ENCODE peak calls at places on chromosomes 4 and X, in four cellular contexts. G is H1, O is K562, Y is astrocyte. X is an unnamed sample.

GRCh38 chr4:38805530-38806145 is 1.0 kb upstream of the TLR1 start:
- DNase-seq in Y (no peak), O (peak), G (no peak), X (no peak)

GRCh38 chr4:174522183-174523002 is at the start of gene HPGD:
- DNase-seq in Y (no peak), G (peak), O (peak), X (peak)

GRCh38 chr4:6633091-6633906 is 7.2 kb upstream of the MRFAP1 start:
- DNase-seq in G (no peak), O (peak), Y (no peak), X (no peak)

GRCh38 chr4:3451956-3452355 is 10.2 kb downstream of the HGFAC start:
- DNase-seq in Y (peak), O (no peak), G (no peak), X (peak)

GRCh38 chr4:124432500-124432899 is 280.0 kb downstream of the ANKRD50 start:
- DNase-seq in O (no peak), Y (peak), G (no peak), X (peak)

GRCh38 chr4:113919611-113920010 is 59.8 kb downstream of the ARSJ start:
- DNase-seq in Y (peak), O (no peak), G (no peak), X (no peak)

GRCh38 chrX:29693912-29694311 is 521.5 kb upstream of the MAGEB2 start:
- DNase-seq in Y (no peak), O (no peak), G (no peak), X (no peak)

GRCh38 chr4:86493460-86493859 is 100.7 kb upstream of the PTPN13 start:
- DNase-seq in Y (peak), G (no peak), O (no peak), X (peak)

GRCh38 chrX:151713859-151714258 is 2.0 kb upstream of the FATE1 start:
- DNase-seq in Y (no peak), G (peak), O (peak), X (no peak)

GRCh38 chr4:20788266-20788665 is 88.0 kb downstream of the PACRGL start:
- DNase-seq in G (no peak), O (no peak), Y (no peak), X (no peak)

GRCh38 chrX:103687696-103688191 is 1.2 kb upstream of the MORF4L2 start:
- DNase-seq in O (peak), Y (peak), G (peak), X (peak)

GRCh38 chr4:83503974-83504373 is 19.1 kb upstream of the ABRAXAS1 start:
- DNase-seq in O (no peak), G (no peak), Y (no peak), X (no peak)

GRCh38 chr4:126592088-126592487 is 1040.7 kb upstream of the INTU start:
- DNase-seq in Y (no peak), G (no peak), O (no peak), X (no peak)

GRCh38 chr4:25817059-25817681 is 45.6 kb downstream of the SEL1L3 start:
- DNase-seq in O (no peak), Y (peak), G (no peak), X (peak)

DNA sequence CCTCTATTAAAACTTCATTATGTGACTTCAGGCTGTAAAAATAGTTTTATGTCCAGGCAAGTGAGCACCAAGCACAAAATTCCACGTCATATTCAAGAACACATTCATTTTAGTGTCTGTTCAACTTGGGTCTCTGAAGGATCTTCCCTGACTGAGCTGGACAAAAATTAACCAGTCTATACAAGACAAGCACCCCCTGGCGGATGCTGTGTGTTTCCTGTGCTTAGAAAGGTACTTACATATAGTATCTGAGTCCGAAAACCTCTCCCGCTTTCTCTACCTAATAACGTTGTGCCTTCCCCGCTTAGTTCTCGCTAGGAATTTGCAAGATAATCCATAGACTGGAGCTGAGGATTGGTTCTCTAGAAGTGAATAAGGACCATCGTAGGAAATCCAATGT is 2214.5 kb upstream of the TENM3 start:
- DNase-seq in O (peak), G (peak), Y (peak), X (no peak)
- TF ChIP-seq CTCF in O (no peak), G (peak), Y (peak), X (no peak)

GRCh38 chrX:150212672-150213480 is 150.2 kb upstream of the MAMLD1 start:
- DNase-seq in G (no peak), Y (no peak), O (no peak), X (no peak)
- H2AFZ ChIP-seq in G (no peak), Y (no peak), O (no peak), X (no peak)

GRCh38 chr4:164959896-164960295 is 17.6 kb downstream of the TRIM61 start:
- DNase-seq in Y (no peak), G (no peak), O (no peak), X (no peak)

GRCh38 chr4:164952551-164952950 is 24.9 kb downstream of the TRIM61 start:
- DNase-seq in O (no peak), G (no peak), Y (no peak), X (no peak)

GRCh38 chr4:164955107-164955805 is 22.2 kb downstream of the TRIM61 start:
- DNase-seq in Y (no peak), G (no peak), O (no peak), X (no peak)

DNA sequence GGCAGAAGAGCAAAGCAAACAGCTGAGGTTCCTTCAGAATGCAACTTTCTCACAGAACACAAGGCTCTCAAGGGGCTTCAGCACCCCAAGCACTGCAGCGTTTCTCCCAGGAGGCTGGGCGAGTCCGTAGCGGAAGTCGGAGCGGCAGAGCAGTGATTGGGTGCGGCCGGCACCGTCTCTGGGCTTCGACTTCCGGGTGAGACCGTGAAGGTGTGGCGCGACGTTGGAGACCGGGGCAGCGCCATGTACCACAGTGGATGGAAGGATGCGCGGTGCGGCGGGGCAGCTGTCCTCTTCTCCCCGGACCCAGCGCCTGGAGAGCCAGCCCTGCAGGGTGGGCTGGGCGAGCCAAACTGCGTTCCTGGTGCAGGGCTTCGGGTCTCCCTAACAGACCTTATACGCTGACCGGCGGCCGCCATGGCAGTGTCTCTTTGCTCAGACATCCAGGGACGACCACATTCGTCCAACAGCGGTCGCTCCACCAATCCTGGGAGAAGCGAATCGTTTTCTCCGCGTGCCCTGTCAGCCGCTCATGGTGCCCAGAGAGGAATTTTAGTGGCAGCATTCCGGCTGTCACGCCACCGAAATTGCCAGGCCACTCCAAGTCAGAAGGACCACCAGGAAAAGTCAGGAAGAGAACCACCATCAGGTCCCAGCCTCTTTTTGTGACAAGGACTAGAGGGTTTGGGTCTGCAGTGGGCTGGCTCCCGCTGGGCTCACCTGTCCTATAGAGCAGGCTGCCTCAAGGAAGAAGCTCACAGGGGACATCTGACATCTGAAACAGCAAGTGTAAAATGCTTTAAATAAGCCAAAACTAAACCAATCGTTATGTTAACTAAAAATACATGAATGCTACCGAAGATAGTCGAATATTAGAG is 20.5 kb downstream of the TRIM61 start:
- DNase-seq in G (peak), O (peak), Y (peak), X (peak)
- H3K4me2 ChIP-seq in G (peak), O (peak), Y (peak), X (peak)

GRCh38 chr4:9602389-9602914 is 158.2 kb downstream of the DEFB131A start:
- DNase-seq in Y (no peak), G (no peak), O (no peak), X (no peak)

DNA sequence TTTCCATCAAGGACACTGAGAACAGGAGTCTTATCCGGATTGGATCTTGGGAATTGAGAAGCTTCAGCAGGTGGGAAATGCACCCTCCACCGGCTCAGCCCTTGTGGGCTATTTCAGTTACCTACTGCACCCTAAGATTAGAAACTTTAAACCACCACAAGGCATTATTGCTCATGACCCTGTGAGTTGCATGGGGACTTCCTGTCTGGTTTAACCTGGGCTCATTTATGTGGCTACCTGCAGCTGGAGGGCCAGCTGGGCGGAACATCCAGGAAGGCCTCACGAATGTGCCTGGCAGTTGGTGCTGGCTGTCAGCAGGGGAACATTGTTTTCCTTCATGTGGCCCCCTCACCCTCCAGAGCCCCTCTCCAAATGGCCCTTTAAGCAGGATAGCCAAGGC is 164.1 kb downstream of the DEFB131A start:
- DNase-seq in G (no peak), Y (no peak), O (no peak), X (no peak)
- TF ChIP-seq CTCF in G (no peak), Y (no peak), O (no peak), X (no peak)

DNA sequence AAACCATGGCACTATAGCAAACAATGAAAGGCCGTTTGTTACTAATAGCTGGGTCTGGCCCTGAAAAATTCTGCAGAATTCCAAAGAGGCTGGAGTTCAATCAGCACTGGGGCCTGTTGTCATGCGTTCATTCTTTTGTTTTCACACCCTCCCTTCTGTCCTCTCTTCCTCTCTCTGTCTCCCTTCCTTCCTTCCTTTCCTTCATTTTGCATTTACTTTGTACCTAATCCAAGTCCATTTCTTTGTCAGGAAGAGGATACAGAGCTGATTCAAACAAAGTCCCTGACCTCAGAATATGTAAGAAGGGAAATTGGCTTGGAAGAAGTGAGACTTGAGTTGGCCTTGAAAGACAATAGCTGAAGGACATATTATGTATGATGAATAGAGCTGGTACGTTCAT is 119.6 kb upstream of the LDB2 start:
- DNase-seq in O (no peak), Y (no peak), G (no peak), X (no peak)
- H2AFZ ChIP-seq in O (no peak), Y (peak), G (no peak), X (peak)

GRCh38 chr4:76801621-76802545 is 96.1 kb downstream of the SOWAHB start:
- DNase-seq in G (peak), Y (peak), O (no peak), X (no peak)
- H3K4me2 ChIP-seq in G (peak), Y (peak), O (peak), X (no peak)